ENCODE peak calls at places on chromosomes 6 and 20, in four cellular contexts. V is H9, C is mesenchymal stem cell, O is IMR-90. A is an unnamed sample.

GRCh38 chr6:32337166-32337805 is 34.4 kb downstream of the TSBP1 start:
- DNase-seq in V (no peak), C (no peak), O (no peak), A (peak; percentile 22)

GRCh38 chr6:43442935-43443334 is 12.4 kb downstream of the DLK2 start:
- DNase-seq in V (no peak), C (no peak), O (no peak), A (no peak)

GRCh38 chr6:134421496-134421895 is 103.6 kb upstream of the SGK1 start:
- DNase-seq in V (no peak), C (peak; percentile 77), O (peak; percentile 86), A (no peak)

GRCh38 chr6:4732691-4733315 is 43.4 kb upstream of the CDYL start:
- DNase-seq in V (peak; percentile 66), C (peak; percentile 95), O (peak; percentile 95), A (peak; percentile 96)

GRCh38 chr6:158991017-158991723 is 8.8 kb downstream of the RSPH3 start:
- DNase-seq in V (peak; percentile 63), C (no peak), O (no peak), A (peak; percentile 51)

GRCh38 chr6:163773646-163774045 is 359.1 kb downstream of the QKI start:
- DNase-seq in V (no peak), C (no peak), O (no peak), A (no peak)

GRCh38 chr20:6644818-6645620 is 122.5 kb upstream of the BMP2 start:
- DNase-seq in V (no peak), C (no peak), O (no peak), A (no peak)

GRCh38 chr20:52889225-52889624 is 82.9 kb upstream of the TSHZ2 start:
- DNase-seq in V (no peak), C (peak; percentile 38), O (no peak), A (no peak)

GRCh38 chr6:14798594-14798982 is 447.3 kb upstream of the JARID2 start:
- DNase-seq in V (no peak), C (no peak), O (no peak), A (no peak)

GRCh38 chr6:14796974-14797762 is 448.7 kb upstream of the JARID2 start:
- DNase-seq in V (no peak), C (no peak), O (peak; percentile 39), A (peak; percentile 64)

GRCh38 chr6:14799928-14800327 is 445.9 kb upstream of the JARID2 start:
- DNase-seq in V (peak; percentile 69), C (peak; percentile 85), O (peak; percentile 81), A (peak; percentile 97)

GRCh38 chr6:14797875-14798593 is 447.8 kb upstream of the JARID2 start:
- DNase-seq in V (no peak), C (no peak), O (no peak), A (peak; percentile 60)

GRCh38 chr6:14798996-14799588 is 446.8 kb upstream of the JARID2 start:
- DNase-seq in V (no peak), C (no peak), O (no peak), A (no peak)
- H2AK5ac ChIP-seq in V (no peak overlapping the region), C (no peak overlapping the region), O (no peak overlapping the region), A (no peak overlapping the region)

GRCh38 chr20:57439432-57439831 is 48.2 kb downstream of the RBM38 start:
- DNase-seq in V (no peak), C (no peak), O (no peak), A (no peak)
- H3K4me1 ChIP-seq in V (no peaks in the 10 kb centered on the region), C (peaks cover 11% of the 10 kb centered on the region), O (peaks cover 4% of the 10 kb centered on the region), A (no peaks in the 10 kb centered on the region)

DNA sequence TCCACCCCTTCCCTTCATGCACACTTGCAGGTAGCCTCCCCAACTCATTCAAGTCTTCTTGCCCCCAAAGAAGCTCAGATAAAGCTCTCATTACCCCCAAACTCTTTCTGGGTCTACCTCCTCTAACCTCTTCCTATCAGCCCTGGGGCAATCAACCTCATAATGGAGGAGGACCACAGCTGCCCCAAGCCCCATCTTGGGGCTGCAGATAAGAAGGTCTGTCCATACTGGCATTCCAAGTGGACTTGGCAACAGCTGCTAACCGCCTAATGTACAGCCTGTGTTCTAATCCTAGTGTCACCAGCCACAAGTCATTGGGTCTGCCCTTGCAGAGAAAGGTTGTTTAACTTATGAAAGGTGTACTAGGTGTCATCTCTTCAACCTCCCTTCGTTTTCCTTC is 107.4 kb upstream of the ADGRF1 start:
- DNase-seq in V (no peak), C (no peak), O (no peak), A (no peak)
- H2AK5ac ChIP-seq in V (no peak overlapping the region), C (no peak overlapping the region), O (no peak overlapping the region), A (no peak overlapping the region)

GRCh38 chr6:37992749-37993148 is 173.2 kb downstream of the ZFAND3 start:
- DNase-seq in V (no peak), C (no peak), O (no peak), A (no peak)
- H3K4me1 ChIP-seq in V (no peaks in the 10 kb centered on the region), C (peaks cover 8% of the 10 kb centered on the region), O (peaks cover 14% of the 10 kb centered on the region), A (no peaks in the 10 kb centered on the region)

DNA sequence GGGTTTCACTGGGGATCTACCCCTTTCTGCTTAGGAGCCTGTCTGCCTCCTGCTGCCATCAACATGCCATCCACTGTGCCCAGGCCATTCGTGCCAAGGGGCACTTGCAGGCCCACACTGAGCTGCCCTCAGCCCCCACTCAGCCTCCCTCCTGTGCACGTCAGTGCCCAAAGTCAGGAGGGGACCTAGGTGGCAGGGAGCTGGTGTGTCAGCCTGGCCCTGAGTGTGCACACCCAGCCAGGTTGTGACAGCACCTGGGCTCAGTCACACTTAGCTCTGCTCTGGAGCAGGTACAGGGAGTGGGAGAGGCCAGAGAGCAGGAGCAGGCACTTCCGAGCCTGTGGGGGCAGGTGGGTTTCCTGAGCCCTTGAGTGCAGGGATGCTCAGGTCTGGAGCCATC is 63.6 kb upstream of the SYNCRIP start:
- DNase-seq in V (no peak), C (no peak), O (no peak), A (no peak)
- H2AK5ac ChIP-seq in V (no peak overlapping the region), C (no peak overlapping the region), O (no peak overlapping the region), A (no peak overlapping the region)

DNA sequence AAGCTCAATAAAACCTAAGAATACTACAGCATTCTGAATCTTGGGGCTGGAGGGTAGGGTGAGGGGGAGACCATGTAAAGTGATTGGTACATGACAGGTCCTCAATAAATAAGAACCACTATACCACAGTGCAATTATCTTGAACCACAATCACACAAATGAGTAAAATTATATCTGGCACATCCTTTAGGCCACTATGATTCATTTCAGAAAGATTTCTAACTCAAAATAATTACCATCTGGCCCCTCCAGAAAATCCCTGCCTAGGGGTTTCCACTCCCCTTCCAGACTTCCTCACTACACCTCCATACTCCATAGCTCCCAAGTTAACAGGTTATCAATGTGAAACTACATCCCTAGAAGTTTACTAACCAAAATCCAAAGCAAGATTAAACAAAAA is 19.7 kb downstream of the AKIRIN2 start:
- DNase-seq in V (no peak), C (no peak), O (no peak), A (no peak)
- H3K4me1 ChIP-seq in V (no peaks in the 10 kb centered on the region), C (peaks cover 3% of the 10 kb centered on the region), O (peaks cover 11% of the 10 kb centered on the region), A (no peaks in the 10 kb centered on the region)

DNA sequence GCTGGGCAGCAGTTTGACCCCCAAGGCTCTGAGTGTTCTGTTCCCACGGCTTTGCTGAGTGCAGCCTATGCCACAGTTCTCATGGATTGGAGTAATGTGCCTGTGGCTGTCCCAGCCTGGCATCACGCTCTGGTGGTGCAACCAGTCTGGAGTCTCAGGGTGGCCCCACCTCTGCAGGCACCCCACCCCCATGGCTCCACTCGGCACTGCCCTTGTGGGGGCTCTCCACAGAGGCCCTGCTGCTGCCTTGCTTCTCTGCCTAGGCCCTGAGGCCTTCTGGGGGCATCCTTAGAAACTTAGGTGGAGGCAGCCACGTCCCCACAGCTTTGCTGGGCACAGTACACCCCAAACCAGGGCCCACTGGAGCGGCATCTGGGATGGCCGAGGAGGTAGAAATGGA is 25.4 kb upstream of the B4GALT5 start:
- DNase-seq in V (no peak), C (no peak), O (no peak), A (no peak)
- H2AK5ac ChIP-seq in V (no peak overlapping the region), C (no peak overlapping the region), O (no peak overlapping the region), A (no peak overlapping the region)

GRCh38 chr6:14903176-14904088 is 342.4 kb upstream of the JARID2 start:
- DNase-seq in V (no peak), C (no peak), O (no peak), A (no peak)

GRCh38 chr6:14905201-14905600 is 340.7 kb upstream of the JARID2 start:
- DNase-seq in V (no peak), C (no peak), O (no peak), A (peak; percentile 27)

GRCh38 chr6:14910692-14911547 is 334.9 kb upstream of the JARID2 start:
- DNase-seq in V (no peak), C (peak; percentile 57), O (peak; percentile 43), A (no peak)

GRCh38 chr6:14912226-14912625 is 333.6 kb upstream of the JARID2 start:
- DNase-seq in V (no peak), C (no peak), O (no peak), A (no peak)

GRCh38 chr6:14906621-14907020 is 339.2 kb upstream of the JARID2 start:
- DNase-seq in V (no peak), C (no peak), O (no peak), A (no peak)
- H3K4me1 ChIP-seq in V (no peaks in the 10 kb centered on the region), C (no peaks in the 10 kb centered on the region), O (peaks cover 4% of the 10 kb centered on the region), A (no peaks in the 10 kb centered on the region)

A was measured in mesendoderm.